ENCODE peak calls at places on chromosomes 3 and 15, in ten cellular contexts. M, G, E, D, R, C, S, Y, U and O are unnamed samples.

GRCh38 chr3:124878561-124879394 is 8.4 kb downstream of the ITGB5 start:
- DNase-seq in M (peak; percentile 62), G (peak; percentile 54), E (no peak), D (no peak), R (no peak), C (peak; percentile 95), S (peak; percentile 45), Y (peak; percentile 92), U (no peak), O (no peak)

GRCh38 chr15:39391230-39391629 is 189.6 kb upstream of the THBS1 start:
- DNase-seq in M (no peak), G (peak; percentile 40), E (no peak), D (no peak), R (no peak), C (no peak), S (peak; percentile 28), Y (no peak), U (no peak), O (no peak)

GRCh38 chr3:132038198-132038825 is 3.5 kb upstream of the CPNE4 start:
- DNase-seq in M (no peak), G (no peak), E (no peak), D (no peak), R (no peak), C (peak; percentile 23), S (no peak), Y (peak; percentile 10), U (no peak), O (no peak)

GRCh38 chr3:150743508-150743907 is 19.5 kb downstream of the SIAH2 start:
- DNase-seq in M (no peak), G (no peak), E (no peak), D (no peak), R (no peak), C (peak; percentile 51), S (no peak), Y (no peak), U (no peak), O (no peak)

GRCh38 chr3:58104712-58105111 is 96.5 kb downstream of the FLNB start:
- DNase-seq in M (no peak), G (no peak), E (no peak), D (no peak), R (no peak), C (no peak), S (no peak), Y (no peak), U (no peak), O (no peak)

GRCh38 chr15:34952481-34952880 is 17.1 kb downstream of the AQR start:
- DNase-seq in M (no peak), G (no peak), E (no peak), D (no peak), R (no peak), C (no peak), S (no peak), Y (no peak), U (no peak), O (no peak)

GRCh38 chr3:143221446-143221845 is 101.9 kb downstream of the CHST2 start:
- DNase-seq in M (no peak), G (no peak), E (no peak), D (no peak), R (no peak), C (no peak), S (no peak), Y (no peak), U (no peak), O (no peak)

GRCh38 chr3:61253756-61254155 is 2.5 kb upstream of the FHIT start:
- DNase-seq in M (no peak), G (no peak), E (no peak), D (no peak), R (no peak), C (no peak), S (no peak), Y (no peak), U (no peak), O (no peak)

GRCh38 chr15:78937132-78937739 is 7.6 kb downstream of the CTSH start:
- DNase-seq in M (no peak), G (no peak), E (peak; percentile 64), D (no peak), R (no peak), C (no peak), S (peak; percentile 77), Y (no peak), U (no peak), O (no peak)

GRCh38 chr3:70856414-70857162 is 544.1 kb upstream of the MDFIC2 start:
- DNase-seq in M (no peak), G (no peak), E (no peak), D (no peak), R (no peak), C (peak; percentile 99), S (no peak), Y (peak; percentile 9), U (no peak), O (no peak)

GRCh38 chr3:16203031-16203430 is 28.6 kb downstream of the GALNT15 start:
- DNase-seq in M (no peak), G (no peak), E (no peak), D (no peak), R (no peak), C (peak; percentile 84), S (no peak), Y (no peak), U (no peak), O (no peak)

GRCh38 chr3:107562979-107563531 is 40.3 kb downstream of the BBX start:
- DNase-seq in M (no peak), G (no peak), E (no peak), D (no peak), R (no peak), C (no peak), S (no peak), Y (no peak), U (no peak), O (no peak)

GRCh38 chr3:9179826-9180763 is 69.4 kb downstream of the SRGAP3 start:
- DNase-seq in M (no peak), G (no peak), E (no peak), D (no peak), R (no peak), C (no peak), S (no peak), Y (no peak), U (no peak), O (no peak)

GRCh38 chr15:38512901-38513300 is 51.7 kb downstream of the RASGRP1 start:
- DNase-seq in M (no peak), G (no peak), E (no peak), D (no peak), R (no peak), C (no peak), S (no peak), Y (no peak), U (no peak), O (peak; percentile 13)

GRCh38 chr3:11770477-11771381 is 76.0 kb downstream of the TAMM41 start:
- DNase-seq in M (peak; percentile 97), G (peak; percentile 95), E (peak; percentile 87), D (peak; percentile 87), R (peak; percentile 92), C (peak; percentile 87), S (peak; percentile 52), Y (peak; percentile 51), U (peak; percentile 66), O (peak; percentile 58)
- H3K4me3 ChIP-seq in M (no peak overlapping the region), G (no peak overlapping the region), E (peak overlapping the region; percentile 18), D (no peak overlapping the region), R (peak overlapping the region; percentile 4), C (no peak overlapping the region), S (no peak overlapping the region), Y (no peak overlapping the region), U (peak overlapping the region; percentile 27), O (peak overlapping the region; percentile 44)

GRCh38 chr3:114112696-114113095 is 56.2 kb downstream of the QTRT2 start:
- DNase-seq in M (no peak), G (no peak), E (no peak), D (no peak), R (no peak), C (no peak), S (no peak), Y (no peak), U (no peak), O (no peak)
- H3K4me1 ChIP-seq in M (no peaks in the 10 kb centered on the region), G (no peaks in the 10 kb centered on the region), E (peaks cover 10% of the 10 kb centered on the region), D (no peaks in the 10 kb centered on the region), R (no peaks in the 10 kb centered on the region), C (no peaks in the 10 kb centered on the region), S (no peaks in the 10 kb centered on the region), Y (no peaks in the 10 kb centered on the region), U (no peaks in the 10 kb centered on the region), O (no peaks in the 10 kb centered on the region)

GRCh38 chr3:14127106-14127505 is 2.3 kb downstream of the TMEM43 start:
- DNase-seq in M (no peak), G (no peak), E (no peak), D (no peak), R (no peak), C (no peak), S (no peak), Y (no peak), U (no peak), O (no peak)
- H3K4me3 ChIP-seq in M (no peak overlapping the region), G (no peak overlapping the region), E (peak overlapping the region; percentile 95), D (no peak overlapping the region), R (no peak overlapping the region), C (no peak overlapping the region), S (no peak overlapping the region), Y (no peak overlapping the region), U (no peak overlapping the region), O (no peak overlapping the region)

GRCh38 chr3:117358717-117359314 is 649.2 kb downstream of the TUSC7 start:
- DNase-seq in M (no peak), G (no peak), E (no peak), D (no peak), R (no peak), C (no peak), S (no peak), Y (no peak), U (no peak), O (no peak)
- H3K4me1 ChIP-seq in M (no peaks in the 10 kb centered on the region), G (no peaks in the 10 kb centered on the region), E (no peaks in the 10 kb centered on the region), D (no peaks in the 10 kb centered on the region), R (no peaks in the 10 kb centered on the region), C (no peaks in the 10 kb centered on the region), S (no peaks in the 10 kb centered on the region), Y (no peaks in the 10 kb centered on the region), U (no peaks in the 10 kb centered on the region), O (peaks cover 5% of the 10 kb centered on the region)

GRCh38 chr3:36763850-36764703 is at the start of gene DCLK3:
- DNase-seq in M (no peak), G (no peak), E (no peak), D (no peak), R (no peak), C (no peak), S (peak; percentile 19), Y (no peak), U (no peak), O (peak; percentile 47)
- H3K4me3 ChIP-seq in M (no peak within 1 kb of the TSS), G (no peak within 1 kb of the TSS), E (peak within 1 kb of the TSS; percentile 40), D (no peak within 1 kb of the TSS), R (no peak within 1 kb of the TSS), C (no peak within 1 kb of the TSS), S (peak within 1 kb of the TSS; percentile 55), Y (peak within 1 kb of the TSS; percentile 46), U (no peak within 1 kb of the TSS), O (peak within 1 kb of the TSS; percentile 54)

GRCh38 chr15:60551781-60552161 is 72.8 kb upstream of the ICE2 start:
- DNase-seq in M (no peak), G (no peak), E (no peak), D (no peak), R (peak; percentile 45), C (no peak), S (no peak), Y (no peak), U (no peak), O (no peak)
- H3K4me1 ChIP-seq in M (no peaks in the 10 kb centered on the region), G (peaks cover 6% of the 10 kb centered on the region), E (peaks cover 12% of the 10 kb centered on the region), D (no peaks in the 10 kb centered on the region), R (peaks cover 100% of the 10 kb centered on the region), C (no peaks in the 10 kb centered on the region), S (peaks cover 1% of the 10 kb centered on the region), Y (no peaks in the 10 kb centered on the region), U (peaks cover 87% of the 10 kb centered on the region), O (no peaks in the 10 kb centered on the region)